ENCODE peak calls at places on chromosomes 7 and 10, in four cellular contexts. I is pancreas, O is progenitor cell of endocrine pancreas, J is heart left ventricle. L is an unnamed sample.

GRCh38 chr10:58266003-58266825 is 1.5 kb downstream of the IPMK start:
- DNase-seq in I (no peak), J (no peak), O (no peak), L (no peak)

GRCh38 chr10:60123172-60123571 is 216.8 kb upstream of the CCDC6 start:
- DNase-seq in O (no peak), J (no peak), I (no peak), L (no peak)

GRCh38 chr7:43513236-43513635 is 69.7 kb upstream of the STK17A start:
- DNase-seq in J (no peak), O (no peak), I (no peak), L (no peak)

GRCh38 chr10:36253731-36254130 is 611.6 kb upstream of the FZD8 start:
- DNase-seq in O (no peak), J (no peak), I (no peak), L (no peak)

GRCh38 chr10:102648889-102649752 is 4.8 kb downstream of the TRIM8 start:
- DNase-seq in O (no peak), I (peak; percentile 78), J (peak; percentile 34), L (no peak)

GRCh38 chr7:102993532-102994029 is 80.8 kb downstream of the LRRC17 start:
- DNase-seq in J (no peak), O (no peak), I (no peak), L (no peak)

GRCh38 chr10:120161116-120161515 is 268.6 kb downstream of the SEC23IP start:
- DNase-seq in I (no peak), O (no peak), J (no peak), L (no peak)

GRCh38 chr7:143285454-143285756 is 647 bp downstream of the TMEM139 start:
- DNase-seq in O (no peak), I (peak; percentile 57), J (no peak), L (no peak)

GRCh38 chr7:17307969-17308648 is 9.7 kb downstream of the AHR start:
- DNase-seq in I (no peak), O (no peak), J (no peak), L (no peak)

GRCh38 chr10:95214369-95214768 is 20.3 kb downstream of the ACSM6 start:
- DNase-seq in O (no peak), I (no peak), J (no peak), L (no peak)

GRCh38 chr7:80581472-80581871 is 57.0 kb upstream of the CD36 start:
- DNase-seq in I (no peak), J (peak; percentile 53), O (no peak), L (no peak)

GRCh38 chr10:114031113-114031512 is 12.6 kb upstream of the ADRB1 start:
- DNase-seq in J (no peak), I (no peak), O (no peak), L (no peak)

GRCh38 chr10:26448292-26448691 is 10.2 kb downstream of the APBB1IP start:
- DNase-seq in J (no peak), I (no peak), O (no peak), L (no peak)
- TF ChIP-seq CTCF in J (no peak), I (no peak), O (peak; percentile 17), L (no peak)

DNA sequence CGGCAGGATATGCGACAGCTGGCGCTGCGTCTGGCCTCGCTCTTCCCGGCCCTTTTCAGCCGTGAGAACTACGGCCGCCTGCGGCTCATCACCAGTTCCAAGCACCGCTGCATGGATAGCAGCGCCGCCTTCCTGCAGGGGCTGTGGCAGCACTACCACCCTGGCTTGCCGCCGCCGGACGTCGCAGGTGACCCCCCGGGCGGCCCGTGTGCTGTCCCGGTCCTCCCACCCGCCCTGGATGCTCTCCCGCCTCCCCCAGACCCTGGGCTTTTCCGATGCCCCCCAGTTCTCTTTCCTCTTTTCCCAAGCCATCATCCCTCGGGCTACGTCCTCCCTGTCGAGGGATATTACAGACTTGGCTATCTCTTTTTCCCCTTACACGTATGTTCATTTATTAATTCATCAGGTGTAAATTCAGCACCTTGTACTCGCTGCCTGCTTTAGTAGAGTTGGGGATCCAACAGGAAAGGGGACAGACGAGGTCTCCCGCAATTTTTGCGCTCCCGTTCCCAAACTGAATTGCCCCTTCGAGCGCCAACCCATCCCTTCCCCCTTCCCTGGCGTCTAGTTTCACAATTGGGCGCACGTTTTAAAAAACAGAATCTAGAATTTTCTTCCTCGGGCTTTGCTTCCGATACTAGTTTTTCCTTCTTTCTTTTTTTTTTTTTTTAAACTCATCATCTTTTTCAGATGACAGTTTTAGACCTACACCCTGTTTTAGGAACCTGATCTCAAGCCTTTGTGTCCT is 847 bp downstream of the MINPP1 start:
- DNase-seq in O (peak; percentile 48), J (peak; percentile 48), I (peak; percentile 88), L (no peak)
- TF ChIP-seq CTCF in O (peak; percentile 66), J (peak; percentile 39), I (peak; percentile 25), L (peak; percentile 68)

GRCh38 chr7:76166404-76167255 is 35.1 kb upstream of the SRRM3 start:
- DNase-seq in J (peak; percentile 97), I (peak; percentile 100), O (peak; percentile 97), L (peak; percentile 99)
- TF ChIP-seq CTCF in J (no peak), I (no peak), O (peak; percentile 34), L (peak; percentile 27)

GRCh38 chr10:100106865-100107264 is 25.2 kb upstream of the CPN1 start:
- DNase-seq in J (no peak), O (no peak), I (no peak), L (no peak)

GRCh38 chr10:100104300-100104699 is 22.6 kb upstream of the CPN1 start:
- DNase-seq in I (no peak), O (no peak), J (no peak), L (no peak)

GRCh38 chr10:100101526-100102076 is 19.9 kb upstream of the CPN1 start:
- DNase-seq in J (no peak), I (no peak), O (no peak), L (no peak)

GRCh38 chr10:100103581-100103980 is 21.9 kb upstream of the CPN1 start:
- DNase-seq in O (no peak), J (no peak), I (no peak), L (no peak)

DNA sequence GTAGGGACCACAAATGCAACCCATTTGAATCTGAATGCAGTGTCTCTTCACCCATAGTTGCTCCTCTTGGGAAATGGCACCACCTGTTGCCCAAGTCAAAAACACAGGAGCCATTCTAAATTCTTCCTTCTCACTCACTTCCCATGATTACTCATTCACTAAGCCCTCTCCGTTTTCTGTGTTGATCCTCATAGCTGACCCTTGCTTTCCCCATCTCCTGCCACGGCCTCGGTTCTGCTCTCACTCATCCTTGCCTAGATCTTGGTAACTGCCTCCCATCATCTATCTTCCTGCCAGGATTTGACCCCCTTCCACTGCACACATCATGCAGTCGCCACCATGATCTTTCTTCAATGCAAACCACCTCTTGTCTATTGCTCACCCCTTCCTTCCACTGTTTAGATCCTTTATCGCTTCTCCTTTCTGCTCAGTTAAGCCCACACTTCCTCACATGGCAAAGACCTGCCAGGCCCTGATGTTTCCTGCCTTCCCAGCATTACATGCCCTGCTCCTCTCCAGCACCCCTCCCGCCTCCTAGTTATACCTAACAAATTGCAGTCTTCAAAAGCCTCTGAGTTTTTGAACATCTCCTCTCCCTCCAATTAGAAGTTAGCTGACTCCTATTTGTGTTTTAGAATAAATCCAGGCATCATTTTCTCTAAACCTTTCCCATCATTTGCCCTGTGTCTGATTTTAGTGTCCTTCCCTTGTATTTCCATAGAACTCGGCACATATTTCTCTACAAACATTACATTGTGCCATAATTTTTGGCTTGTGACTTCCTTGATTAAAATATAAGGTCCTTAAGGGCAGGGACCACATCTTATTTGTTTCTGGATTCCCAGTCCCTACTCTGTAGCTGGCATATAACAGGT is 19.2 kb upstream of the CPN1 start:
- DNase-seq in J (no peak), I (no peak), O (no peak), L (no peak)
- TF ChIP-seq CTCF in J (no peak), I (no peak), O (peak; percentile 30), L (peak; percentile 19)

GRCh38 chr10:63671317-63671937 is 150.2 kb downstream of the REEP3 start:
- DNase-seq in J (no peak), I (no peak), O (no peak), L (no peak)
- TF ChIP-seq CTCF in J (no peak), I (no peak), O (no peak), L (peak; percentile 20)

DNA sequence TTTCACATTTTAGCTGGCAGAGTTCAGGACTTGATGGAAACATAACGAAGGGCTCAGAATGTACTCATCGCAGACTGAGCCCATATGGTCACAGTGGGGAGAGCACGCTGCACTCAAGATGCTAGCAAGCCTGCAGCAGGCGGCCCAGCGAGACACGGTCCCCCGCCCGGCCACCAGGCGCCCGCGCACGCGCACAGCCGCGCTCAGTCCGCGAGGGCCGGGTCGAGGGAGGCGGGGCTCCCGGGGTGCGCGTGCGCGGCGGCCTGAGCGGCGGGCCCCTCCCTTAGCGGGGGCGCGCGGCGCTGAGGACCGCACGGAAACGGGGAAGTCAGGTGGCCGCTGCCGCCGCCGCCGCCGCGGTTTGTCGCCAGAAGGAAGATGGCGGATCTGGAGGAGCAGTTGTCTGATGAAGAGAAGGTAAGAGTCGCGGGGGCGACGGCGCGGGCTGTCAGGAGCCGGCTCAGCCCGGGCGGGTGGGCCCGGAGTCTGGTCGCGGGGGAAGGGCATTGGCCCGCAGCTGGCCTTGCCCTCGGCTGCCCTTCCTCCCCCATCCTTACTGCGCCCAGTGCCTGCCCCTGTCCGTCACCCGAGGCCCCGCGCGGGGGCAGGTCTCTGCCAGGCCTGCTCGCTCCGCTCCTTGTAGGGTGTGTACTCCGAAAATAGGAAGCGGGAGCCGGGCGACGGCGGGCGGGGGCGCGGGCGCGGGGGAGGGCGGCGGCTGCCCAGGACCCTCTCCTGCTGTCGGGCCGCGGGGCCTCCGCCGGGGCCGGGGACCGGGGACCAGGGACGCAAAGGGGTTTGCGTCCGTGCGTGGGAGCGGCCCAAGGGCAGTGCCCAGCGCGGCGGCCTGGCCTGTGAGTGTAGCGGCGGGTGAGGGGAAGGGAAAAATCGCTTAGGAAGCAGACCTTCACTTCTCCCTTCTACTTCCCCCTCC is at the start of gene CAPZA2:
- DNase-seq in O (peak; percentile 93), J (peak; percentile 95), I (peak; percentile 97), L (peak; percentile 99)
- TF ChIP-seq CTCF in O (peak; percentile 32), J (peak; percentile 51), I (peak; percentile 36), L (peak; percentile 31)

DNA sequence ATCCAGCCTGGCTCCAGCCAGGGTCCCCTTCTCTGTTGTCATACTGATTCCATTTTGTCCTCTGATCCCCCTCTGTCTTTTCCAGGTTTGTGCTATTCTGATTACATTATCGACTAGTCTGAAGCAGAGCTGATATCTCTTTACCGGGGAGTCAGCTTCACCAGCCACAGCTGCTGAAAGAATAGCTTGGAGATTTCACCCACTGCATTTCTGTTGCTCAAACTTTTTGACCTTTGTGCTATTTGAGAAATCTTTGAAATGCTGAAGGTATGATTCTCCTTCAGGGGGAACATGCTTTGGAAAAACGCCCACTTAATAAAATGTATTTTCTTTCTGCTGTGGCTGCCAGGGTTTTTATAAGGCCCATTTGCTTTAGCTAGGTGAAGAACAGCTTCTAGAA is 197.8 kb upstream of the TCF7L2 start:
- DNase-seq in I (no peak), J (no peak), O (no peak), L (no peak)
- TF ChIP-seq CTCF in I (no peak), J (no peak), O (no peak), L (no peak)

GRCh38 chr10:48497965-48498770 is 106.7 kb downstream of the ARHGAP22 start:
- DNase-seq in J (no peak), O (no peak), I (no peak), L (peak; percentile 79)
- TF ChIP-seq CTCF in J (no peak), O (no peak), I (no peak), L (no peak)

L was measured in osteocyte.